ENCODE peak calls at places on chromosomes 16 and 17, in six cellular contexts. L, P, J, A, G and V are unnamed samples.

GRCh38 chr17:78883533-78884131 is 19.4 kb downstream of the CEP295NL start:
- DNase-seq in J (peak), A (peak), L (no peak), G (peak), P (peak), V (no peak)

GRCh38 chr17:80071116-80071980 is 30.0 kb upstream of the GAA start:
- DNase-seq in J (peak), G (no peak), L (no peak), A (peak), P (no peak), V (no peak)

GRCh38 chr16:66569827-66570405 is 3.7 kb downstream of the CMTM1 start:
- DNase-seq in P (peak), G (peak), J (no peak), L (no peak), A (no peak), V (no peak)

GRCh38 chr16:70685061-70685937 is 554 bp downstream of the MTSS2 start:
- DNase-seq in J (no peak), G (no peak), P (no peak), A (peak), L (no peak), V (no peak)

GRCh38 chr17:13750783-13751484 is 149.2 kb upstream of the HS3ST3A1 start:
- DNase-seq in P (no peak), L (no peak), J (no peak), G (no peak), A (no peak), V (no peak)

GRCh38 chr16:68737730-68738590 is 868 bp downstream of the CDH1 start:
- DNase-seq in P (peak), L (peak), A (peak), J (no peak), G (no peak), V (no peak)

GRCh38 chr16:50568187-50568830 is 20.1 kb downstream of the NKD1 start:
- DNase-seq in J (no peak), L (no peak), G (no peak), P (no peak), A (no peak), V (no peak)

GRCh38 chr17:82112181-82112865 is 14.3 kb upstream of the FASN start:
- DNase-seq in G (no peak), P (no peak), L (no peak), J (no peak), A (peak), V (no peak)

GRCh38 chr17:65785109-65785508 is 223.7 kb upstream of the AXIN2 start:
- DNase-seq in G (peak), J (no peak), P (peak), L (no peak), A (no peak), V (peak)

GRCh38 chr17:82524540-82524939 is 5.0 kb downstream of the FOXK2 start:
- DNase-seq in G (no peak), P (no peak), A (no peak), L (no peak), J (no peak), V (no peak)

GRCh38 chr16:13138528-13138927 is 237.1 kb downstream of the SHISA9 start:
- DNase-seq in L (no peak), G (no peak), A (no peak), P (no peak), J (no peak), V (no peak)

GRCh38 chr17:5825717-5826330 is 241.5 kb upstream of the NLRP1 start:
- DNase-seq in A (no peak), L (no peak), P (no peak), J (no peak), G (no peak), V (no peak)

GRCh38 chr17:8706431-8706830 is 38.2 kb downstream of the CCDC42 start:
- DNase-seq in P (no peak), L (no peak), A (no peak), G (no peak), J (no peak), V (no peak)

GRCh38 chr16:50881331-50881830 is 139.5 kb downstream of the CYLD start:
- DNase-seq in J (no peak), P (no peak), L (no peak), A (no peak), G (no peak), V (no peak)

GRCh38 chr17:46126840-46127239 is 66.4 kb downstream of the KANSL1 start:
- DNase-seq in G (no peak), P (no peak), A (no peak), L (no peak), J (no peak), V (no peak)

GRCh38 chr17:29054835-29055234 is 11.9 kb downstream of the PIPOX start:
- DNase-seq in L (no peak), P (no peak), A (no peak), G (no peak), J (no peak), V (no peak)

GRCh38 chr16:80717611-80718010 is 86.8 kb downstream of the CDYL2 start:
- DNase-seq in G (no peak), L (no peak), A (no peak), J (no peak), P (no peak), V (no peak)

GRCh38 chr16:80718480-80719220 is 85.7 kb downstream of the CDYL2 start:
- DNase-seq in P (no peak), L (no peak), A (no peak), G (no peak), J (no peak), V (peak)

GRCh38 chr16:80716564-80717139 is 87.7 kb downstream of the CDYL2 start:
- DNase-seq in G (no peak), P (no peak), J (no peak), L (no peak), A (no peak), V (no peak)

GRCh38 chr16:80720759-80721470 is 83.5 kb downstream of the CDYL2 start:
- DNase-seq in A (no peak), G (no peak), P (no peak), J (no peak), L (no peak), V (no peak)

DNA sequence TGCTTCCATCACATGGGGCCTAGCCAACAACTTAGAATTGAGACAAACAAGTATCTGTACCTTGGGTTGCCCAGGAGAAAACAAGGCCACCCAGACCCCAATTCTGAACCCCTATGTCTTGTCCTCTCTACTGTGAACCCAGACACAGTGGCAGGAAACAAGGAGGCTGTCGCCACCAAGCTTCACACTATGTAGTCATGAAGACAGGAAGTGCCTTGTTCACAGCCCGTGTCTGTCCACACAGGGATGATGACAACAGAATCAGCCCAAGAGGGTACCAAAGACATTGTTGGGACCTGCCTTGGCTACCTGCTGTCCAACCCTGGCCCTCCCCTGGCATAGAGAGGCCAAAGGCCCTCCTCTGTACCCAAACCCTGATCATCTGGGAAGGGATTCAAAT is 84.8 kb downstream of the CDYL2 start:
- DNase-seq in J (no peak), L (no peak), G (no peak), P (no peak), A (no peak), V (no peak)
- TF ChIP-seq CTCF in J (no peak), L (no peak), G (no peak), P (no peak), A (no peak), V (no peak)

GRCh38 chr16:88651276-88651988 is 579 bp upstream of the CYBA start:
- DNase-seq in J (no peak), P (peak), G (no peak), A (peak), L (peak), V (no peak)
- H3K4me3 ChIP-seq in J (peak), P (peak), G (peak), A (peak), L (peak), V (no peak)

DNA sequence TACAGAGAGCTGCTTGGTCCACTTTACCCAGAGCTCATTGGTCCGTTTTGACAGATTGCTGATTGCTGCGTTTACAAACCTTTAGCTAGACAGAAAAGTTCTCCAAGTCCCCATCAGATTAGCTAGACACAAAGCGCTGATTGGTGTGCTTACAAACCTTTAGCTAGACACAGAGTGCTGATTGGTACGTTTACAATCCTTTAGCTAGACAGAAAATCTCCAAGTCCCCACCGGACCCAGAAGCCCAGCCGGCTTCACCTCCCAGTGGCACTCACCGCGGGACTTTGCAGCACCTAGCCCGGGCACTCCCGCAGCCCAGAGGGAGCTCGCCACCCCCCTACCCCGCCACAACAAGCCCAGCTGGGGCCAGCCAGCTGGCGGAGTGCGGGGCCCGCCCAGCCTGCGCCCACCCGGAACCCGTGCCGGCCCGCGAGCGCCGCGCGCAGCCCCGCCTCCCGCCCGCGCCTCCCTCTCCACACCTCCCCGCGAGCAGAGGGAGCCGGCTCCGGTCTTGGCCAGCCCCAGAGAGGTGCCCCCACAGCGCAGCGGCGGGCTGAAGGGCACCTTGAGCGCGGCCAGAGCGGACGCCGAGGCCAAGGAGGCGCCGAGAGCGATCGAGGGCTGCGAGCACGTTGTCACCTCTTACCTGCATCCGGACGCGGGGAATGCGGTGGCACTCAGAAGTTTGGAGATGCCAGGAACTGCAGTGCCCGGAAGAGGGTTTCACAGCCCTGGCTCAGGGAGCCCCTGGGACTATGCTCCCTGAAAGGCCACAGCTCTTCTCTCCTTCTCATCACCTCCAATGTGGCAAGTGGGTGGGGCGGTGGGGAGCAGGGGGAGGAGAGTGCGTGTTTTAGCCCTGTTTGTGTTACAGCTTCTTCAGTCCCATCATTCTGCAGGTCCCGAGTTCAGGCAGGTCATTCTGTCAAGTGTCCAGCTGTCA is 1504.5 kb downstream of the CDH11 start:
- DNase-seq in L (no peak), J (no peak), A (no peak), P (peak), G (no peak), V (no peak)
- TF ChIP-seq CTCF in L (no peak), J (no peak), A (no peak), P (no peak), G (no peak), V (no peak)

DNA sequence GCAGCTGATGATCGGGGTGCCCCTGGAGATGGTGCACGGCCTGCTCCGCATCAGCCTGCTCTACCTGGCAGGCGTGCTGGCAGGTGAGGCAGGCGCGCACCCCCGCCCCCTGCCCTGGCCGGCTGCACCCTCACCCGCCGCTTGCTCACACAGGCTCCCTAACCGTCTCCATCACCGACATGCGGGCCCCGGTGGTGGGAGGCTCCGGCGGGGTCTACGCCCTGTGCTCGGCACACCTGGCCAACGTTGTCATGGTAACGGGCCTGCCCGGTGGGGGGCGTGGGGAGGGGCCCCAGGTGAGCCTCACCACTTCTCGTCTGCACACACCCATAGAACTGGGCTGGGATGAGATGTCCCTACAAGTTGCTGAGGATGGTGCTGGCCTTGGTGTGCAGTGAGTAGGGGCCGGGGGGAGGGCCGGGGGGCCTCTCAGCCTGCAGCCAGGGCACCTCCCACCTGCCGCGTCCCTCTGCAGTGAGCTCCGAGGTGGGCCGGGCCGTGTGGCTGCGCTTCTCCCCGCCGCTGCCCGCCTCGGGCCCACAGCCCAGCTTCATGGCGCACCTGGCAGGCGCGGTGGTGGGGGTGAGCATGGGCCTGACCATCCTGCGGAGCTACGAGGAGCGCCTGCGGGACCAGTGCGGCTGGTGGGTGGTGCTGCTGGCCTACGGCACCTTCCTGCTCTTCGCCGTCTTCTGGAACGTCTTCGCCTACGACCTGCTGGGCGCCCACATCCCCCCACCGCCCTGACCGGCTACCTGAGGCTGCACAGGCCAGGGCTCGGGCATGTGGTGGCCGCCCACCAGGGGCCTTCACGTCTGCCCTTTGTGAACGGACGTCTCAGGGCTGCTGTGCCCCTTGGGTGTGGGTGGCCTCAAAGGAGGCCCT is 2.1 kb downstream of the RHBDL1 start:
- DNase-seq in G (no peak), A (no peak), J (no peak), P (no peak), L (no peak), V (no peak)
- H3K4me3 ChIP-seq in G (no peak), A (no peak), J (no peak), P (no peak), L (peak), V (no peak)

GRCh38 chr16:55447231-55447630 is 31.8 kb upstream of the MMP2 start:
- DNase-seq in L (no peak), G (no peak), J (no peak), P (no peak), A (no peak), V (no peak)
- TF ChIP-seq CTCF in L (no peak), G (no peak), J (no peak), P (no peak), A (no peak), V (no peak)